ENCODE peak calls at places on chromosome 19, in eight cellular contexts. C is neural progenitor cell, Z is sigmoid colon, I is suprapubic skin, X is mucosa of descending colon, S is IMR-90, E is fibroblast of lung, H is heart right ventricle. Y is an unnamed sample. For H3K4me1 and H3K9me3, the result is how much of the 10 kb centered on the place peaks cover.

GRCh38 chr19:56120371-56121179 is 520 bp downstream of the ZNF787 start:
- DNase-seq in C (peak), Z (peak), I (peak), X (peak), S (peak), E (peak), H (peak), Y (peak)

GRCh38 chr19:55563261-55563690 is 17.4 kb downstream of the ZNF579 start:
- DNase-seq in C (no peak), Z (no peak), I (no peak), X (peak), S (no peak), E (no peak), H (peak), Y (peak)

GRCh38 chr19:10718205-10719196 is 622 bp downstream of the DNM2 start:
- DNase-seq in C (peak), Z (no peak), I (peak), X (no peak), S (peak), E (peak), H (peak), Y (no peak)

GRCh38 chr19:55283548-55284393 is at the start of gene BRSK1:
- DNase-seq in C (peak), Z (peak), I (no peak), X (no peak), S (peak), E (peak), H (peak), Y (no peak)

GRCh38 chr19:55096061-55096701 is 20.5 kb downstream of the EPS8L1 start:
- DNase-seq in C (no peak), Z (no peak), I (no peak), X (no peak), S (no peak), E (no peak), H (no peak), Y (peak)

GRCh38 chr19:13834308-13834790 is 39.1 kb downstream of the ZSWIM4 start:
- DNase-seq in C (no peak), Z (peak), I (no peak), X (peak), S (peak), E (no peak), H (no peak), Y (no peak)

GRCh38 chr19:48540110-48540509 is 11.9 kb upstream of the SULT2B1 start:
- DNase-seq in C (no peak), Z (no peak), I (no peak), X (no peak), S (no peak), E (no peak), H (no peak), Y (no peak)

GRCh38 chr19:12779162-12779993 is 4.0 kb upstream of the HOOK2 start:
- DNase-seq in C (peak), Z (peak), I (no peak), X (peak), S (peak), E (peak), H (peak), Y (no peak)

GRCh38 chr19:50829801-50830200 is 3.6 kb downstream of the KLK15 start:
- DNase-seq in C (no peak), Z (no peak), I (no peak), X (no peak), S (no peak), E (no peak), H (no peak), Y (no peak)

GRCh38 chr19:8552810-8553209 is 24.4 kb downstream of the MYO1F start:
- DNase-seq in C (peak), Z (no peak), I (no peak), X (no peak), S (peak), E (peak), H (no peak), Y (no peak)

GRCh38 chr19:16376649-16377048 is 52.0 kb downstream of the KLF2 start:
- DNase-seq in C (peak), Z (no peak), I (no peak), X (no peak), S (no peak), E (no peak), H (no peak), Y (no peak)

GRCh38 chr19:9847087-9847671 is 12.1 kb downstream of the PIN1 start:
- DNase-seq in C (peak), Z (peak), I (no peak), X (peak), S (peak), E (peak), H (no peak), Y (no peak)

GRCh38 chr19:18741566-18742121 is 49.5 kb downstream of the COMP start:
- DNase-seq in C (no peak), Z (no peak), I (no peak), X (peak), S (no peak), E (no peak), H (no peak), Y (no peak)

GRCh38 chr19:42316223-42317211 is 3.4 kb downstream of the TMEM145 start:
- DNase-seq in C (no peak), Z (no peak), I (no peak), X (no peak), S (peak), E (peak), H (no peak), Y (peak)

GRCh38 chr19:6270076-6270745 is 9.6 kb downstream of the MLLT1 start:
- DNase-seq in C (no peak), Z (no peak), I (no peak), X (no peak), S (no peak), E (no peak), H (no peak), Y (no peak)

GRCh38 chr19:16736709-16737108 is 17.1 kb downstream of the NWD1 start:
- DNase-seq in C (peak), Z (no peak), I (no peak), X (no peak), S (no peak), E (peak), H (no peak), Y (no peak)

GRCh38 chr19:10061717-10062310 is 24.3 kb upstream of the SHFL start:
- DNase-seq in C (peak), Z (no peak), I (no peak), X (no peak), S (no peak), E (no peak), H (no peak), Y (no peak)

GRCh38 chr19:19256072-19256969 is 16.8 kb downstream of the TM6SF2 start:
- DNase-seq in C (peak), Z (no peak), I (no peak), X (no peak), S (no peak), E (no peak), H (no peak), Y (no peak)

GRCh38 chr19:41302624-41303351 is 7.2 kb upstream of the CCDC97 start:
- DNase-seq in C (no peak), Z (peak), I (no peak), X (no peak), S (no peak), E (no peak), H (no peak), Y (peak)

GRCh38 chr19:45505151-45505995 is 1.9 kb upstream of the VASP start:
- DNase-seq in C (no peak), Z (no peak), I (no peak), X (no peak), S (peak), E (no peak), H (no peak), Y (no peak)

DNA sequence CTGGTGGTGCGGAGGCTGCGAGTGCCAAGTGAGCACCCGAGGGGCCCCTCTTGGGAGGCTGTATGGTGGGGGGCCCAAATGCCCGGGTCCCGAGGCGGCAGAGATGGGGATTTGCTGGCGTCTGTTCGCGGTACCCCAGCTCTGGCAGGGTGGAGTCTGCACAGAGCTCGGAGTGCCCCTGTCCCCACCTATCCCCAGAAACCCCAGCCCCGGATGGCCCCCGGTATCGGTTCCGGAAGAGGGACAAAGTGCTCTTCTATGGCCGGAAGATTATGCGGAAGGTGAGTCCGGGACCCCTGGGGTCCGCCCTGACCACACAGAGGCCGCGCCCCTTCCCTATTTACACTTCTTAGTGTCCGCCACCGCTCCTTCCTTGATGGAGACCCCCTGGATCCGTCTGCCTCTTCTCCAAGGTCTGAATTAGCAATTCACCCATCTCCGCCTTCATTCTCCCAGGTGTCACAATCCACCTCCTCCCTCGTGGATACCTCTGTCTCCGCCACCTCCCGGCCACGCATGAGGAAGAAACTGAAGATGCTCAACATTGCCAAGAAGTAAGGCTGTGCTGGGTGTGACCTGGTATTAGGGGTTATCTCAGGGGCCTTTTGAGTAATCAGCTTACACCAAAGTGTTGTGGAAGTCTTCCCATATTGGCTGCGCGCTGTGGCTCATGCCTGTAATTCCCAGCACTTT is 622 bp downstream of the PNPLA6 start:
- DNase-seq in C (no peak), Z (no peak), I (no peak), X (peak), S (no peak), E (no peak), H (no peak), Y (no peak)
- TF ChIP-seq CTCF in C (no peak), Z (no peak), I (no peak), X (no peak), S (no peak), E (no peak), H (no peak), Y (no peak)

GRCh38 chr19:36054733-36055686 is at the start of gene WDR62:
- DNase-seq in C (peak), Z (peak), I (peak), X (peak), S (no peak), E (no peak), H (peak), Y (peak)

GRCh38 chr19:36060430-36060829 is 5.7 kb downstream of the WDR62 start:
- DNase-seq in C (peak), Z (no peak), I (no peak), X (peak), S (peak), E (peak), H (peak), Y (no peak)

GRCh38 chr19:36061367-36061766 is 6.7 kb downstream of the WDR62 start:
- DNase-seq in C (no peak), Z (no peak), I (no peak), X (no peak), S (no peak), E (no peak), H (no peak), Y (no peak)

GRCh38 chr19:36059180-36059910 is 4.6 kb downstream of the WDR62 start:
- DNase-seq in C (no peak), Z (no peak), I (no peak), X (no peak), S (no peak), E (no peak), H (no peak), Y (no peak)

DNA sequence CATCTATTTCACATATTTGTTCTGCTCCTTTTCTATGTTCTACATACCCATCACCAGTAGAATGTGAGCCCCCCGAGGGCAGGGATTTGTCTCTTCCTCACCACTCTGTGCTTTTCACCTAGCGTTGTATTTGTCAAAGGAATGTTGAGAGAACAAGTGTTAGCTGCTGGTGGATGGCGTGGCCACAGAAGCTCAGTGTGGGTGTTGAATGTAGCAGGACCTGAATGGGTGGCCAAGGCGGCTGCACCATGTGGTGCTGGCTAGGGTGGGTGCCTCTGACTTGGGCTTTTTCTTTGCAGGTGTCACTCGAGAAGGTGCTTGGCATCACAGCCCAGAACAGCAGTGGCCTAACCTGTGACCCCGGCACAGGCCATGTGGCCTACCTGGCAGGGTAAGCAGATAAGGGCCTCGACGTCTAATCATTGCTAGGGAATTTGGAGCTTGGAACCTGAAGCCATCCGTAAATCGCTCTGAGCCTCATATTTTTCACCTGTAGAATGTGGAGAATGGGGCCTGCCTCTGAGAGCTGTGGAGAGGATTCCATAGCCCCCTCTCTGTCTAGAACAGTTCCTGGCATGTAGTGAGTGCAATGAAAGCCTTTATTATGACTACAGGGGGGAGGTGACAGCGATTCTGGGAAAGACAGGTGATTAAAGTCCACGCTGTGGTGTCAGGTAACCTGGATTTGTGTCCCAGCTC is 3.9 kb downstream of the WDR62 start:
- DNase-seq in C (no peak), Z (no peak), I (no peak), X (no peak), S (no peak), E (no peak), H (no peak), Y (no peak)
- H3K4me1 ChIP-seq in C (under half), Z (under half), I (under half), X (under half), S (under half), E (under half), H (under half), Y (under half)

GRCh38 chr19:57947088-57947418 is 453 bp downstream of the ZNF256 start:
- DNase-seq in C (no peak), Z (no peak), I (no peak), X (no peak), S (no peak), E (no peak), H (no peak), Y (no peak)

GRCh38 chr19:57949702-57950101 is 2.2 kb upstream of the ZNF256 start:
- DNase-seq in C (no peak), Z (no peak), I (no peak), X (no peak), S (no peak), E (no peak), H (no peak), Y (no peak)

GRCh38 chr19:57949296-57949695 is 1.8 kb upstream of the ZNF256 start:
- DNase-seq in C (no peak), Z (no peak), I (no peak), X (no peak), S (no peak), E (no peak), H (no peak), Y (no peak)

GRCh38 chr19:57946316-57946715 is 1.2 kb downstream of the ZNF256 start:
- DNase-seq in C (no peak), Z (no peak), I (no peak), X (no peak), S (no peak), E (no peak), H (no peak), Y (no peak)

DNA sequence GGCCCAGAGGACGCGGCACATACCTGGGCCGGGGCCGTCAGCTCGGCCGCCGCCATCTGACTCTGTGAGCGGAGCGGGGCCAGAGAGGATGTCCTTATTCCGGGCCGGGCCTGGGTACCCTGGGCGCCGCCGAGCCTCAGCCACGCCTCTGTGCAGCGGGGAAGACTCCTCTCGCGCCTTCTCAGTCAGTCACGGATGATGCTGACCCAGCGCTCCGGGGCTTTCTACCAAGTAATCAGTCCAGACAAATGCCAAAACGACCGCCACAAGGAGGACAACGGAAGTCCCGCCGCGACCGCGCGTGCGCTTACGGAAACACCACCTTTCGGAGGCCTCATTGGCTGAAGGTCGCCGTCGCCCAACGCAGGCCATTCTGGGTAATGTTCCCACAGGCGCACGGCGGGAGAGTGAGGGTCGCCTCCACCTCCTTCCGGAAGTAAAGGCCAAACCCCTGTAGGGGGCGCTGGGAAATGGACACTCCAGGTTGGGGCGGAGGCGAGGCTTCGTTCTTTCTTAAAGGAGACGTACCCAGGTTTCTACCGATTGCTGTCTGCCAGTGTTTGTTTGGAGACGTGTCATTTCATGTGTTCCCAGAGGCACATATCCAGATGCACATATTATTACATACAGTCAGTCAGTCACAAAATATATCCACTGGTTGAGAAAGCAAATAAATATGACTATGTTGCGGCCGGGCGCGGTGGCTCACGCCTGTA is at the start of gene ZNF256:
- DNase-seq in C (peak), Z (peak), I (peak), X (peak), S (peak), E (peak), H (peak), Y (peak)
- H3K9me3 ChIP-seq in C (under half), Z (under half), I (under half), X (half or more), S (under half), E (under half), H (under half), Y (under half)

DNA sequence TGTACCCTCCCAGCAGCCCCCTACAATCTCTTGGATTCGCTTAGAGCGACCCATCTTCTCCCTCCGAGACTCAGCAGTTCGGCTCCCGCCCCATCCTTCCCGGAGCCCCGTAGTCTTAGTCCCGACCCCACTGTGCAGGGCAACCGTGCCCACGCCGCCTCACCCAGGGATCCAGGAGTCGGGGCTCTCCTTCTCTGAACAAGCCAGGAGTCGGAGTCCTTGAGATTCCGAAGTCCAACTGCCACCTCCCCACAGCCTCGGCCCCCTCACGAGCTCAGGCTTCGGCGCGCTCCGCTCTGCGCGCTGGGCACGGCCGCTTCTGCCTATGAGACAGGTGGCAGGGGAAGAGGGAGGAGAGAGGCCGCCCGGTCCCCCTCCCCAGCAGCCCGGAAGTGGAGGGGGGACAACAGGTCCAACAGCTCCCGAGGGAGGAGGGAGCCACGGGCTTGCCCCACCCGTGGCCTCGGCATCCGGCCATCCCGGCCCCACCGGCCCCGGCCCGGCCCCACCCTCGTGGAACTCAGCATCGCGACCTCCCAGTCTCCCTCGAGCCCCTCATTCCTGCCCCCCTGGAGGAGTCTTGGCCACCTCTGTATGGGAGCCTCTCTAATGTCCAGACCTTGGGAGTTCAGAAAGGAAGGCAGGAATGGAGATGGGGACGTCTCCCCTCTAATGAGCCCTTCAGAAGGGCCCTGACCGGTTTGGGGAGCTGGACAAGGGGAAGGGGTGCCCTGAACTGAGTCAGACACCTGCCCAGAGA is at the start of gene PHLDB3:
- DNase-seq in C (no peak), Z (peak), I (no peak), X (peak), S (peak), E (no peak), H (peak), Y (peak)
- TF ChIP-seq CTCF in C (no peak), Z (no peak), I (no peak), X (no peak), S (no peak), E (no peak), H (no peak), Y (no peak)

DNA sequence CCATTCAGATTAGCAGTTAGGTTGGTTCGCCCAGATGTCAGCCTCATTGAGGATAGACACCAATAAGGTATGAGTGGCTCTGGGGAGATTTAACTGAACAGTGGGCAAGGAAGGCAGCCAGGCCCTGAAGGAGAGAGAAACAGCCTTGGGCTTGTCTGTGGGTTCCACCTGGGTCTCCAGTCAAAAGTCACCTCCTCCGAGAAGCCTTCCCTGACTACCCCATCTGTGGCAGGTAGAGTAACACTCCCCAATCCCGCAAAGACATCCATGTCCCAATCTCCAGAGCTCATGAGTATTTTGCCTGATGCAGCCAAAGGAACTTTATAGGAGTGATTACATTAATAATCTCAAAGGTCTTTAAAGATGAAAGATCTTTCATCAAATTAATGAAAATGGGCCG is 8.0 kb upstream of the YJU2 start:
- DNase-seq in C (no peak), Z (no peak), I (no peak), X (no peak), S (no peak), E (no peak), H (no peak), Y (no peak)
- H3K4me1 ChIP-seq in C (under half), Z (under half), I (under half), X (under half), S (under half), E (under half), H (under half), Y (under half)

GRCh38 chr19:44499962-44500949 is at the start of gene ZNF180:
- DNase-seq in C (peak), Z (peak), I (peak), X (peak), S (peak), E (peak), H (peak), Y (peak)

GRCh38 chr19:44499559-44499958 is 763 bp downstream of the ZNF180 start:
- DNase-seq in C (no peak), Z (no peak), I (no peak), X (no peak), S (no peak), E (no peak), H (no peak), Y (no peak)

GRCh38 chr19:44498988-44499387 is 1.3 kb downstream of the ZNF180 start:
- DNase-seq in C (no peak), Z (no peak), I (no peak), X (no peak), S (no peak), E (no peak), H (no peak), Y (no peak)

DNA sequence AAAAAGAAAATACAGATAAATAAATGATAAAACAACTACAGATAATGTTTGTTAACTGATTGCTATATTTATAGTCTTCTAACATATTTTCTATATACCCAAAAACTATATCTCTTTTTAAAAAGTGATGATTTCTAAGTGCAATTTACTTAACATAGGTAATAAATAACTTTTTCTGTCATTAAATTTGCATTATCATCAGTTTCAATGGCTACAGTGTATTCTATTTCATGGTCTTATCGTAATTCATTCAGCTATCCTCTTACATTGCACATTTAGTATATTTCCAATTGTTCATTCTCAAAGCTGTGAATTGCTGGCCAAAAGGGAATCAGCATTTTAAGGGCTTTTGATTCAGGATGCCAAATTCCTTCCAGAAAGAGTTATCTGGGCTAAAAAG is 3.6 kb downstream of the ZNF180 start:
- DNase-seq in C (no peak), Z (no peak), I (no peak), X (no peak), S (no peak), E (no peak), H (no peak), Y (no peak)
- H3K9me3 ChIP-seq in C (under half), Z (half or more), I (half or more), X (half or more), S (half or more), E (under half), H (under half), Y (under half)